ENCODE peak calls at places on chromosomes 11 and 22, in five cellular contexts. One of them, this sample, is unnamed.

GRCh38 chr11:37259734-37260133 is 661.7 kb upstream of the RAG2 start:
- DNase-seq in breast epithelium: no peak
- DNase-seq in astrocyte of the spinal cord: no peak
- DNase-seq in lung: no peak
- DNase-seq in keratinocyte: no peak
- DNase-seq in this sample: no peak

GRCh38 chr22:28112548-28113043 is 193.5 kb upstream of the PITPNB start:
- DNase-seq in breast epithelium: no peak
- DNase-seq in astrocyte of the spinal cord: peak; percentile 44
- DNase-seq in lung: peak; percentile 34
- DNase-seq in keratinocyte: no peak
- DNase-seq in this sample: peak; percentile 75

GRCh38 chr11:86508604-86509471 is 134.2 kb downstream of the CCDC81 start:
- DNase-seq in breast epithelium: no peak
- DNase-seq in astrocyte of the spinal cord: peak; percentile 33
- DNase-seq in lung: no peak
- DNase-seq in keratinocyte: no peak
- DNase-seq in this sample: peak; percentile 31

GRCh38 chr22:38305481-38306448 is 11.5 kb downstream of the CSNK1E start:
- DNase-seq in breast epithelium: no peak
- DNase-seq in astrocyte of the spinal cord: peak; percentile 33
- DNase-seq in lung: no peak
- DNase-seq in keratinocyte: no peak
- DNase-seq in this sample: no peak

GRCh38 chr11:726278-726915 is 20.4 kb downstream of the EPS8L2 start:
- DNase-seq in breast epithelium: peak; percentile 88
- DNase-seq in astrocyte of the spinal cord: peak; percentile 39
- DNase-seq in lung: peak; percentile 65
- DNase-seq in keratinocyte: no peak
- DNase-seq in this sample: no peak

GRCh38 chr11:72625746-72626636 is 48.2 kb downstream of the PDE2A start:
- DNase-seq in breast epithelium: peak; percentile 71
- DNase-seq in astrocyte of the spinal cord: peak; percentile 38
- DNase-seq in lung: no peak
- DNase-seq in keratinocyte: no peak
- DNase-seq in this sample: peak; percentile 9

GRCh38 chr11:17145972-17146371 is 61.8 kb downstream of the PIK3C2A start:
- DNase-seq in breast epithelium: no peak
- DNase-seq in astrocyte of the spinal cord: no peak
- DNase-seq in lung: no peak
- DNase-seq in keratinocyte: no peak
- DNase-seq in this sample: no peak

GRCh38 chr22:44449061-44449682 is 48.9 kb downstream of the RTL6 start:
- DNase-seq in breast epithelium: no peak
- DNase-seq in astrocyte of the spinal cord: peak; percentile 86
- DNase-seq in lung: no peak
- DNase-seq in keratinocyte: peak; percentile 28
- DNase-seq in this sample: peak; percentile 91

GRCh38 chr11:118688851-118689502 is 9.5 kb upstream of the TREH start:
- DNase-seq in breast epithelium: no peak
- DNase-seq in astrocyte of the spinal cord: no peak
- DNase-seq in lung: no peak
- DNase-seq in keratinocyte: no peak
- DNase-seq in this sample: no peak

GRCh38 chr11:132264616-132265015 is 894.2 kb downstream of the NTM start:
- DNase-seq in breast epithelium: no peak
- DNase-seq in astrocyte of the spinal cord: no peak
- DNase-seq in lung: no peak
- DNase-seq in keratinocyte: no peak
- DNase-seq in this sample: no peak

GRCh38 chr22:48755332-48755949 is 1072.2 kb downstream of the BRD1 start:
- DNase-seq in breast epithelium: no peak
- DNase-seq in astrocyte of the spinal cord: no peak
- DNase-seq in lung: peak; percentile 21
- DNase-seq in keratinocyte: no peak
- DNase-seq in this sample: no peak

GRCh38 chr11:69008774-69009440 is 4.1 kb downstream of the MRGPRF start:
- DNase-seq in breast epithelium: no peak
- DNase-seq in astrocyte of the spinal cord: peak; percentile 98
- DNase-seq in lung: peak; percentile 65
- DNase-seq in keratinocyte: peak; percentile 92
- DNase-seq in this sample: peak; percentile 96

GRCh38 chr11:46133119-46133518 is 11.9 kb upstream of the PHF21A start:
- DNase-seq in breast epithelium: no peak
- DNase-seq in astrocyte of the spinal cord: no peak
- DNase-seq in lung: no peak
- DNase-seq in keratinocyte: no peak
- DNase-seq in this sample: no peak

GRCh38 chr11:80297808-80298460 is 857.1 kb upstream of the TENM4 start:
- DNase-seq in breast epithelium: no peak
- DNase-seq in astrocyte of the spinal cord: peak; percentile 87
- DNase-seq in lung: no peak
- DNase-seq in keratinocyte: no peak
- DNase-seq in this sample: peak; percentile 11

GRCh38 chr11:3860360-3860759 is 4.9 kb downstream of the STIM1 start:
- DNase-seq in breast epithelium: no peak
- DNase-seq in astrocyte of the spinal cord: peak; percentile 23
- DNase-seq in lung: no peak
- DNase-seq in keratinocyte: no peak
- DNase-seq in this sample: no peak

GRCh38 chr11:18720086-18720810 is 5.7 kb downstream of the IGSF22 start:
- DNase-seq in breast epithelium: no peak
- DNase-seq in astrocyte of the spinal cord: peak; percentile 22
- DNase-seq in lung: no peak
- DNase-seq in keratinocyte: no peak
- DNase-seq in this sample: peak; percentile 30

GRCh38 chr11:18720811-18721575 is 5.0 kb downstream of the IGSF22 start:
- DNase-seq in breast epithelium: peak; percentile 78
- DNase-seq in astrocyte of the spinal cord: peak; percentile 57
- DNase-seq in lung: peak; percentile 76
- DNase-seq in keratinocyte: no peak
- DNase-seq in this sample: peak; percentile 40

GRCh38 chr11:18723991-18724390 is 2.0 kb downstream of the IGSF22 start:
- DNase-seq in breast epithelium: no peak
- DNase-seq in astrocyte of the spinal cord: no peak
- DNase-seq in lung: no peak
- DNase-seq in keratinocyte: no peak
- DNase-seq in this sample: no peak

GRCh38 chr11:18721576-18722292 is 4.3 kb downstream of the IGSF22 start:
- DNase-seq in breast epithelium: no peak
- DNase-seq in astrocyte of the spinal cord: peak; percentile 31
- DNase-seq in lung: peak; percentile 39
- DNase-seq in keratinocyte: no peak
- DNase-seq in this sample: peak; percentile 25

GRCh38 chr11:18722293-18722637 is 3.7 kb downstream of the IGSF22 start:
- DNase-seq in breast epithelium: no peak
- DNase-seq in astrocyte of the spinal cord: no peak
- DNase-seq in lung: no peak
- DNase-seq in keratinocyte: no peak
- DNase-seq in this sample: no peak
- H3K4me3 ChIP-seq in breast epithelium: peak overlapping the region; percentile 69
- H3K4me3 ChIP-seq in astrocyte of the spinal cord: no peak overlapping the region
- H3K4me3 ChIP-seq in lung: no peak overlapping the region
- H3K4me3 ChIP-seq in keratinocyte: peak overlapping the region; percentile 64
- H3K4me3 ChIP-seq in this sample: no peak overlapping the region

DNA sequence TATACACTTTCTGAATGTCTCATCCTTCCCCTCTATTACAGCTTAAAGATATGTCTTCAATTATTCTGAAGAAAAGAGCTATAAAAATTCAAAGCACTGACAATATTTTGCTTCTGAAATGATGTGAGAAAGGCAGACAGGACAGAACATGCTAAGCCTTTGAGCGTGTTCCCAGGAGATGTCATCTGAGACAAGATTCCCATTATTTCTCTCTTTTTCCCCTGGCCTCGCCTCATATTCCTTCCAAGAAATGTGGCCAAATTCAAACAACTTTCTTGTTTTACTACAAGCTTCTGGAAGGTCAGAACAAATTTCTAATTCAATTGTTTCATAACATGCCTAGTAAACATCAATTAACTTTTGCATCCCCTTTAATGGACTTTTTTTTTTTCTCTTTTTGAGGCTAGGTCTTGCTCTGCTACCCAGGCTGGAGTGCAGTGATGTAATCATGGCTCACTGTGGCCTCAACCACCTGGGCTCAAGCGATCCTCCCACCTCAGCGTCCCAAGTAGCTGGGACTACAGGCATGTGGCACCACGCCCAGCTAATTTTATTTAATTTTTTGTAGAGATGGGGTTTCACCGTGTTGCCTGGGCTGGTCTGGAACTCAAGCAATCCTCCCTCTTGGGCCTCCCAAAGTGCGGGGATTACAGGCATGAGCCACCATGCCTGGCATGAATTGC is 37.1 kb upstream of the NFRKB start:
- DNase-seq in breast epithelium: no peak
- DNase-seq in astrocyte of the spinal cord: no peak
- DNase-seq in lung: no peak
- DNase-seq in keratinocyte: no peak
- DNase-seq in this sample: no peak
- TF ChIP-seq CTCF in breast epithelium: no peak
- TF ChIP-seq CTCF in astrocyte of the spinal cord: no peak
- TF ChIP-seq CTCF in lung: no peak
- TF ChIP-seq CTCF in keratinocyte: no peak
- TF ChIP-seq CTCF in this sample: no peak

GRCh38 chr22:20999350-21000214 is 2.3 kb downstream of the THAP7 start:
- DNase-seq in breast epithelium: no peak
- DNase-seq in astrocyte of the spinal cord: no peak
- DNase-seq in lung: no peak
- DNase-seq in keratinocyte: no peak
- DNase-seq in this sample: no peak
- H3K4me3 ChIP-seq in breast epithelium: peak overlapping the region; percentile 85
- H3K4me3 ChIP-seq in astrocyte of the spinal cord: no peak overlapping the region
- H3K4me3 ChIP-seq in lung: no peak overlapping the region
- H3K4me3 ChIP-seq in keratinocyte: no peak overlapping the region
- H3K4me3 ChIP-seq in this sample: no peak overlapping the region

DNA sequence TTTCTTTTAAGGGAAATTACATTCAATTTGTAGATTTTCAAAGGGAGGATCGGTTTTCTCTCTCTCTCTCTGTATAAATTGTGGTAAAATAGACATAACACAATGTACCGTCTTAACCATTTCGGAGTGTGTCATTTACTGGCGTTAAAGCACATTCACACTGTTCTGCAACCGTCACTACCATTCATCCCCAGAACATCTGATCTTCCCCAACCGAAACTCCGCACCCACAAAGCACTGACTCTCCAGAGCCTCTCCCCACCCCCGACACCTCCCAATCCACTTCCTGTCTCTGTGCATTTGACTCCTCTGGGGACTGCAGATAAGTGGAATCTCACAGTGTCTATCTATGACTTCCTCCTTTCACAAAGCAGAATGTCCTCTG is 15.9 kb upstream of the GRAMD4 start:
- DNase-seq in breast epithelium: no peak
- DNase-seq in astrocyte of the spinal cord: no peak
- DNase-seq in lung: no peak
- DNase-seq in keratinocyte: no peak
- DNase-seq in this sample: peak; percentile 63
- TF ChIP-seq CTCF in breast epithelium: no peak
- TF ChIP-seq CTCF in astrocyte of the spinal cord: no peak
- TF ChIP-seq CTCF in lung: no peak
- TF ChIP-seq CTCF in keratinocyte: no peak
- TF ChIP-seq CTCF in this sample: no peak

DNA sequence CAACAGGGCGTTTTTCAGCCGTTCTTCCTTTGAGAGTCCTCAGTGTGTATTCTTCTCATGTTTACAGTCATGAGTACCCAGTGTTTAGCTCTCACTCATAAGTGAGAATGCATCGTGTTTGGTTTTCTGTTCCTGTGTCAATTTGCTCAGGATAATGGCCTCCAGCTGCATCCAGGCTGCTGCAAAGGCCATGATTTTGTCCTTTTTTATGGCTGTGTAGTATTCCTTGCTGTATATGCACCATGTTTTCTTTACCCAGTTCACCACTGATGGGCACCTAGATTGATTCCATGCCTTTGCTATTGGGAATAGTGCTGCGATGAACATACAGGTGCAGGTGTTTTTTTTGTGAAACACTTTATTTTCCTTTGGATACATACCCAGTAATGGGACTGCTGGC is 23.5 kb downstream of the B3GAT1 start:
- DNase-seq in breast epithelium: no peak
- DNase-seq in astrocyte of the spinal cord: no peak
- DNase-seq in lung: no peak
- DNase-seq in keratinocyte: no peak
- DNase-seq in this sample: no peak
- H3K4me3 ChIP-seq in breast epithelium: no peak overlapping the region
- H3K4me3 ChIP-seq in astrocyte of the spinal cord: no peak overlapping the region
- H3K4me3 ChIP-seq in lung: no peak overlapping the region
- H3K4me3 ChIP-seq in keratinocyte: no peak overlapping the region
- H3K4me3 ChIP-seq in this sample: no peak overlapping the region

This sample was measured in AG10803.